ENCODE peak calls at places on chromosomes 16 and 17, in eight cellular contexts. One of them, this sample, is unnamed. For H3K9me3, the result is how much of the 10 kb centered on the place peaks cover.

GRCh38 chr17:48547839-48548686 is 3.2 kb upstream of the HOXB2 start:
- DNase-seq in heart right ventricle: no peak
- DNase-seq in suprapubic skin: no peak
- DNase-seq in pancreas: no peak
- DNase-seq in CD4-positive, alpha-beta memory T cell: no peak
- DNase-seq in OCI-LY7: no peak
- DNase-seq in thoracic aorta: no peak
- DNase-seq in fibroblast of lung: peak
- DNase-seq in this sample: no peak

GRCh38 chr16:19746561-19746960 is 28.5 kb downstream of the IQCK start:
- DNase-seq in pancreas: no peak
- DNase-seq in suprapubic skin: no peak
- DNase-seq in fibroblast of lung: peak
- DNase-seq in CD4-positive, alpha-beta memory T cell: no peak
- DNase-seq in OCI-LY7: no peak
- DNase-seq in thoracic aorta: no peak
- DNase-seq in heart right ventricle: no peak
- DNase-seq in this sample: no peak

GRCh38 chr17:73192219-73192893 is 499 bp upstream of the COG1 start:
- DNase-seq in suprapubic skin: peak
- DNase-seq in OCI-LY7: peak
- DNase-seq in thoracic aorta: no peak
- DNase-seq in heart right ventricle: peak
- DNase-seq in fibroblast of lung: peak
- DNase-seq in pancreas: peak
- DNase-seq in CD4-positive, alpha-beta memory T cell: peak
- DNase-seq in this sample: peak

GRCh38 chr16:4200000-4200780 is 41.7 kb downstream of the SRL start:
- DNase-seq in heart right ventricle: peak
- DNase-seq in fibroblast of lung: peak
- DNase-seq in CD4-positive, alpha-beta memory T cell: no peak
- DNase-seq in suprapubic skin: no peak
- DNase-seq in thoracic aorta: no peak
- DNase-seq in OCI-LY7: peak
- DNase-seq in pancreas: peak
- DNase-seq in this sample: no peak

GRCh38 chr16:1177053-1177452 is 24.1 kb downstream of the CACNA1H start:
- DNase-seq in thoracic aorta: no peak
- DNase-seq in fibroblast of lung: no peak
- DNase-seq in OCI-LY7: no peak
- DNase-seq in heart right ventricle: no peak
- DNase-seq in suprapubic skin: no peak
- DNase-seq in pancreas: no peak
- DNase-seq in CD4-positive, alpha-beta memory T cell: no peak
- DNase-seq in this sample: no peak

GRCh38 chr17:77726549-77726957 is 231.9 kb upstream of the TNRC6C start:
- DNase-seq in fibroblast of lung: no peak
- DNase-seq in heart right ventricle: no peak
- DNase-seq in OCI-LY7: no peak
- DNase-seq in pancreas: no peak
- DNase-seq in suprapubic skin: no peak
- DNase-seq in CD4-positive, alpha-beta memory T cell: no peak
- DNase-seq in thoracic aorta: no peak
- DNase-seq in this sample: no peak

GRCh38 chr16:1731603-1732002 is 25.6 kb downstream of the MAPK8IP3 start:
- DNase-seq in suprapubic skin: no peak
- DNase-seq in fibroblast of lung: no peak
- DNase-seq in thoracic aorta: no peak
- DNase-seq in heart right ventricle: no peak
- DNase-seq in CD4-positive, alpha-beta memory T cell: no peak
- DNase-seq in pancreas: no peak
- DNase-seq in OCI-LY7: no peak
- DNase-seq in this sample: no peak

GRCh38 chr16:75262104-75262799 is 10.8 kb upstream of the BCAR1 start:
- DNase-seq in heart right ventricle: peak
- DNase-seq in thoracic aorta: no peak
- DNase-seq in pancreas: peak
- DNase-seq in OCI-LY7: no peak
- DNase-seq in suprapubic skin: no peak
- DNase-seq in fibroblast of lung: no peak
- DNase-seq in CD4-positive, alpha-beta memory T cell: no peak
- DNase-seq in this sample: no peak

GRCh38 chr17:79947351-79948031 is 88.2 kb downstream of the TBC1D16 start:
- DNase-seq in OCI-LY7: no peak
- DNase-seq in thoracic aorta: no peak
- DNase-seq in suprapubic skin: peak
- DNase-seq in pancreas: peak
- DNase-seq in heart right ventricle: no peak
- DNase-seq in CD4-positive, alpha-beta memory T cell: no peak
- DNase-seq in fibroblast of lung: peak
- DNase-seq in this sample: no peak

GRCh38 chr17:880074-880870 is 98.1 kb downstream of the MRM3 start:
- DNase-seq in CD4-positive, alpha-beta memory T cell: no peak
- DNase-seq in thoracic aorta: no peak
- DNase-seq in suprapubic skin: no peak
- DNase-seq in pancreas: no peak
- DNase-seq in OCI-LY7: no peak
- DNase-seq in fibroblast of lung: peak
- DNase-seq in heart right ventricle: no peak
- DNase-seq in this sample: no peak

GRCh38 chr17:41967141-41967920 is 736 bp downstream of the CNP start:
- DNase-seq in CD4-positive, alpha-beta memory T cell: peak
- DNase-seq in pancreas: peak
- DNase-seq in heart right ventricle: no peak
- DNase-seq in suprapubic skin: no peak
- DNase-seq in thoracic aorta: no peak
- DNase-seq in fibroblast of lung: peak
- DNase-seq in OCI-LY7: peak
- DNase-seq in this sample: peak

GRCh38 chr16:11629071-11630030 is 38.9 kb upstream of the SNN start:
- DNase-seq in pancreas: peak
- DNase-seq in OCI-LY7: peak
- DNase-seq in CD4-positive, alpha-beta memory T cell: no peak
- DNase-seq in heart right ventricle: no peak
- DNase-seq in suprapubic skin: no peak
- DNase-seq in thoracic aorta: no peak
- DNase-seq in fibroblast of lung: peak
- DNase-seq in this sample: no peak

GRCh38 chr17:8488931-8489330 is 53.2 kb downstream of the NDEL1 start:
- DNase-seq in heart right ventricle: no peak
- DNase-seq in OCI-LY7: no peak
- DNase-seq in suprapubic skin: peak
- DNase-seq in CD4-positive, alpha-beta memory T cell: no peak
- DNase-seq in thoracic aorta: peak
- DNase-seq in fibroblast of lung: peak
- DNase-seq in pancreas: no peak
- DNase-seq in this sample: no peak

GRCh38 chr17:1515640-1516402 is 591 bp downstream of the INPP5K start:
- DNase-seq in fibroblast of lung: peak
- DNase-seq in pancreas: no peak
- DNase-seq in heart right ventricle: no peak
- DNase-seq in thoracic aorta: no peak
- DNase-seq in OCI-LY7: peak
- DNase-seq in CD4-positive, alpha-beta memory T cell: peak
- DNase-seq in suprapubic skin: no peak
- DNase-seq in this sample: peak

GRCh38 chr17:78868391-78868790 is 27.8 kb upstream of the USP36 start:
- DNase-seq in OCI-LY7: no peak
- DNase-seq in suprapubic skin: no peak
- DNase-seq in thoracic aorta: no peak
- DNase-seq in pancreas: no peak
- DNase-seq in heart right ventricle: no peak
- DNase-seq in CD4-positive, alpha-beta memory T cell: no peak
- DNase-seq in fibroblast of lung: peak
- DNase-seq in this sample: no peak

GRCh38 chr16:89600427-89600826 is 13.0 kb upstream of the DPEP1 start:
- DNase-seq in pancreas: no peak
- DNase-seq in OCI-LY7: no peak
- DNase-seq in CD4-positive, alpha-beta memory T cell: no peak
- DNase-seq in thoracic aorta: no peak
- DNase-seq in fibroblast of lung: no peak
- DNase-seq in suprapubic skin: no peak
- DNase-seq in heart right ventricle: no peak
- DNase-seq in this sample: no peak

GRCh38 chr17:76820039-76820438 is 48.2 kb upstream of the MGAT5B start:
- DNase-seq in thoracic aorta: no peak
- DNase-seq in heart right ventricle: no peak
- DNase-seq in pancreas: no peak
- DNase-seq in CD4-positive, alpha-beta memory T cell: no peak
- DNase-seq in OCI-LY7: peak
- DNase-seq in fibroblast of lung: no peak
- DNase-seq in suprapubic skin: no peak
- DNase-seq in this sample: no peak

DNA sequence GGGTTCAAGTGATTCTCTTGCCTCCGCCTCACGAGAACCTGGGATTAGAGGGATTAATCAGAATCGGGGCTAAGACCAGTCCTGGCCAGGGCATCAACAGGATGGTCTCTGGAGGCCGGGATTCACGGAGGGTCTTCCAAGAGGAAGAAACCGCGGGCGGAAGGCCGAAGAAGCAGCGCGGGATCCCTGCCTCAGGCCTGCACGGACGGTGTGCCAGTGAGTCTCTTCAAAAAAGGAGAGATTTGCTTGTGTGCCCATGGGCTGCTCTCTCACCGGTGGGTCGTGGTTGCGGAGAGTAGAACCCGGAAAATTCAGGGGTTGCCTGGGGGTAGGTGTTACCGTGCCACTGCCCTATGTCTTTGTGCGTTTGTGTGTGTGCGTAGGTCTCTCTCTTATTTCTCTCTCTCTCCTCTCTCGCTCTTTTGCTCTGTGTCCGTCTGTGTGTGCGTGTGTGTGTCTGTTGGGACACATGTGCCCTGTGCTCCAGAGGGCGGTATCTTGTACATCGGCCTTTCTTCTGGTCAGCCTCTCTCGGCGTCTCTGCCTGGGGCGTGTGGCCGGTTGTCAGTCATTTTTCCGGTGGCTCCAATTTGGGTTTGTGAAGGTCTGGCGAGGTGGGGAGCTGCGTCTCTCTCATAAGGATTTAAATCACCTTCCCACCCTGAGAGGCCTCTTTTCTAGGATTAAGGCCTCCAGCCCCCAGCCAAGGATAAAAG is 613.2 kb downstream of the KCNJ18 start:
- DNase-seq in thoracic aorta: no peak
- DNase-seq in OCI-LY7: no peak
- DNase-seq in pancreas: no peak
- DNase-seq in suprapubic skin: no peak
- DNase-seq in heart right ventricle: no peak
- DNase-seq in fibroblast of lung: no peak
- DNase-seq in CD4-positive, alpha-beta memory T cell: no peak
- DNase-seq in this sample: no peak
- H3K9me3 ChIP-seq in thoracic aorta: under half
- H3K9me3 ChIP-seq in OCI-LY7: under half
- H3K9me3 ChIP-seq in pancreas: under half
- H3K9me3 ChIP-seq in suprapubic skin: under half
- H3K9me3 ChIP-seq in heart right ventricle: under half
- H3K9me3 ChIP-seq in fibroblast of lung: under half
- H3K9me3 ChIP-seq in CD4-positive, alpha-beta memory T cell: under half
- H3K9me3 ChIP-seq in this sample: under half

GRCh38 chr17:69724236-69724635 is 309.7 kb downstream of the MAP2K6 start:
- DNase-seq in pancreas: no peak
- DNase-seq in fibroblast of lung: peak
- DNase-seq in thoracic aorta: no peak
- DNase-seq in suprapubic skin: no peak
- DNase-seq in heart right ventricle: no peak
- DNase-seq in CD4-positive, alpha-beta memory T cell: no peak
- DNase-seq in OCI-LY7: no peak
- DNase-seq in this sample: no peak
- H3K9me3 ChIP-seq in pancreas: under half
- H3K9me3 ChIP-seq in fibroblast of lung: under half
- H3K9me3 ChIP-seq in thoracic aorta: under half
- H3K9me3 ChIP-seq in suprapubic skin: under half
- H3K9me3 ChIP-seq in heart right ventricle: under half
- H3K9me3 ChIP-seq in CD4-positive, alpha-beta memory T cell: under half
- H3K9me3 ChIP-seq in OCI-LY7: under half
- H3K9me3 ChIP-seq in this sample: under half

GRCh38 chr17:70879389-70879788 is 710.1 kb downstream of the KCNJ2 start:
- DNase-seq in fibroblast of lung: no peak
- DNase-seq in thoracic aorta: no peak
- DNase-seq in pancreas: no peak
- DNase-seq in CD4-positive, alpha-beta memory T cell: no peak
- DNase-seq in OCI-LY7: no peak
- DNase-seq in suprapubic skin: no peak
- DNase-seq in heart right ventricle: no peak
- DNase-seq in this sample: no peak
- H3K9me3 ChIP-seq in fibroblast of lung: under half
- H3K9me3 ChIP-seq in thoracic aorta: under half
- H3K9me3 ChIP-seq in pancreas: under half
- H3K9me3 ChIP-seq in CD4-positive, alpha-beta memory T cell: under half
- H3K9me3 ChIP-seq in OCI-LY7: under half
- H3K9me3 ChIP-seq in suprapubic skin: under half
- H3K9me3 ChIP-seq in heart right ventricle: under half
- H3K9me3 ChIP-seq in this sample: under half

GRCh38 chr17:44380767-44381166 is 8.7 kb downstream of the ITGA2B start:
- DNase-seq in heart right ventricle: no peak
- DNase-seq in OCI-LY7: no peak
- DNase-seq in pancreas: no peak
- DNase-seq in suprapubic skin: no peak
- DNase-seq in fibroblast of lung: no peak
- DNase-seq in CD4-positive, alpha-beta memory T cell: no peak
- DNase-seq in thoracic aorta: no peak
- DNase-seq in this sample: no peak

GRCh38 chr17:44379887-44380286 is 9.6 kb downstream of the ITGA2B start:
- DNase-seq in fibroblast of lung: no peak
- DNase-seq in pancreas: no peak
- DNase-seq in thoracic aorta: no peak
- DNase-seq in OCI-LY7: no peak
- DNase-seq in suprapubic skin: no peak
- DNase-seq in heart right ventricle: no peak
- DNase-seq in CD4-positive, alpha-beta memory T cell: no peak
- DNase-seq in this sample: no peak

GRCh38 chr17:44376124-44376523 is 12.5 kb upstream of the FAM171A2 start:
- DNase-seq in thoracic aorta: no peak
- DNase-seq in heart right ventricle: peak
- DNase-seq in CD4-positive, alpha-beta memory T cell: no peak
- DNase-seq in OCI-LY7: peak
- DNase-seq in suprapubic skin: no peak
- DNase-seq in fibroblast of lung: no peak
- DNase-seq in pancreas: peak
- DNase-seq in this sample: no peak

GRCh38 chr17:44376779-44377178 is 12.7 kb downstream of the ITGA2B start:
- DNase-seq in fibroblast of lung: no peak
- DNase-seq in OCI-LY7: no peak
- DNase-seq in CD4-positive, alpha-beta memory T cell: no peak
- DNase-seq in thoracic aorta: no peak
- DNase-seq in heart right ventricle: no peak
- DNase-seq in suprapubic skin: no peak
- DNase-seq in pancreas: no peak
- DNase-seq in this sample: no peak

DNA sequence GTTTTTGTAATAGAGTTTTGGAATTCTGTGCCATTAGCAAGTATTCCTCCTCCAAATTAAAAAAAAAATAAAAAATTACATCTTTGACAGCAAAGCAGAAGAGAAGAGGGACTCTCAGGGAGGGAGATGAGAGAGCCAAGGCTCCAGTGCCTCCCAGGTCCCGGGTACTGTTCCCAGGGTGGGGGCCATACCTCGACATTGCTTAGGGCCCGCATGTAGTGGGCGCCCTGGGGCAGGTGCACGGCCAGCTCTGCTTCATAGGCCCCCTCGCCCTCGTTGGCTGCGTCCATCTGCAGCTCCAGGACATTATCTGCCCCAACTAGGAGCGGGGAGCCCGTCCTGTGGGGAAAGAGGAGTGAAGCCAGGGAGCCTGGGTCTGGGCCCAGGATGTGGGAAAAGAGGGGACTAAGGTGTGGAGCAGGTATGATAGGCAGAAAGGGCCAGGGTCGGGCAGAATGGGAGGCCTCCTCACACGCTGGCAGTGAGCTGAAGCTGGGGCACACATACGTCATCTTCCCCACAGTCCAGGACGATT is 11.2 kb downstream of the ITGA2B start:
- DNase-seq in OCI-LY7: no peak
- DNase-seq in suprapubic skin: no peak
- DNase-seq in heart right ventricle: no peak
- DNase-seq in pancreas: no peak
- DNase-seq in CD4-positive, alpha-beta memory T cell: no peak
- DNase-seq in thoracic aorta: no peak
- DNase-seq in fibroblast of lung: no peak
- DNase-seq in this sample: no peak
- H3K9me3 ChIP-seq in OCI-LY7: under half
- H3K9me3 ChIP-seq in suprapubic skin: under half
- H3K9me3 ChIP-seq in heart right ventricle: under half
- H3K9me3 ChIP-seq in pancreas: under half
- H3K9me3 ChIP-seq in CD4-positive, alpha-beta memory T cell: under half
- H3K9me3 ChIP-seq in thoracic aorta: under half
- H3K9me3 ChIP-seq in fibroblast of lung: under half
- H3K9me3 ChIP-seq in this sample: under half

This sample was measured in T-helper 17 cell.